ENCODE peak calls at places on chromosome 9, in five cellular contexts. S is transverse colon, Y is OCI-LY7, U is heart left ventricle, K is GM23338. A is an unnamed sample.

GRCh38 chr9:125556046-125556445 is 151.0 kb downstream of the MAPKAP1 start:
- DNase-seq in U (peak; percentile 44), Y (no peak), K (no peak), S (no peak), A (no peak)

GRCh38 chr9:3205421-3206095 is 320.2 kb downstream of the RFX3 start:
- DNase-seq in K (no peak), S (no peak), U (no peak), Y (no peak), A (no peak)

GRCh38 chr9:128685636-128686489 is 3.2 kb upstream of the SET start:
- DNase-seq in Y (peak; percentile 53), K (no peak), U (no peak), S (peak; percentile 68), A (peak; percentile 53)

GRCh38 chr9:112247090-112247489 is 72.0 kb upstream of the SUSD1 start:
- DNase-seq in K (no peak), S (no peak), Y (no peak), U (no peak), A (no peak)

GRCh38 chr9:18658764-18659705 is 185.1 kb downstream of the ADAMTSL1 start:
- DNase-seq in K (no peak), Y (no peak), U (no peak), S (no peak), A (no peak)

GRCh38 chr9:112764837-112765236 is 14.3 kb downstream of the SNX30 start:
- DNase-seq in Y (no peak), S (peak; percentile 52), K (peak; percentile 53), U (no peak), A (no peak)

GRCh38 chr9:131410051-131410491 is 16.2 kb downstream of the PRRC2B start:
- DNase-seq in S (no peak), U (no peak), K (no peak), Y (no peak), A (no peak)

GRCh38 chr9:93698140-93698908 is 121.9 kb downstream of the PHF2 start:
- DNase-seq in Y (no peak), S (no peak), K (no peak), U (no peak), A (no peak)

GRCh38 chr9:131714161-131714646 is 25.7 kb downstream of the RAPGEF1 start:
- DNase-seq in K (no peak), U (peak; percentile 82), Y (no peak), S (no peak), A (no peak)

GRCh38 chr9:3528466-3528865 is 2.7 kb upstream of the RFX3 start:
- DNase-seq in K (no peak), U (no peak), Y (peak; percentile 30), S (no peak), A (no peak)

GRCh38 chr9:20044686-20045085 is 255.8 kb upstream of the SLC24A2 start:
- DNase-seq in K (no peak), S (no peak), U (no peak), Y (no peak), A (no peak)

GRCh38 chr9:38087934-38088925 is 19.2 kb upstream of the SHB start:
- DNase-seq in U (peak; percentile 79), K (peak; percentile 72), Y (peak; percentile 54), S (peak; percentile 82), A (peak; percentile 86)

GRCh38 chr9:20988916-20989315 is 42.5 kb downstream of the HACD4 start:
- DNase-seq in K (no peak), S (no peak), Y (no peak), U (no peak), A (no peak)

GRCh38 chr9:111633389-111633736 is 2.2 kb downstream of the DNAJC25 start:
- DNase-seq in K (no peak), Y (no peak), U (no peak), S (no peak), A (no peak)

GRCh38 chr9:118318770-118319443 is 614.7 kb downstream of the TLR4 start:
- DNase-seq in S (no peak), Y (no peak), K (no peak), U (peak; percentile 55), A (peak; percentile 89)

GRCh38 chr9:119273325-119273904 is 95.8 kb downstream of the BRINP1 start:
- DNase-seq in K (no peak), S (no peak), Y (no peak), U (no peak), A (no peak)

GRCh38 chr9:12718482-12719026 is 25.4 kb downstream of the TYRP1 start:
- DNase-seq in Y (no peak), S (no peak), U (peak; percentile 20), K (peak; percentile 87), A (no peak)

GRCh38 chr9:81562221-81563019 is 126.9 kb downstream of the TLE1 start:
- DNase-seq in U (peak; percentile 46), S (no peak), K (no peak), Y (no peak), A (peak; percentile 92)

GRCh38 chr9:122126340-122127333 is 32.9 kb downstream of the NDUFA8 start:
- DNase-seq in Y (no peak), U (no peak), K (peak; percentile 86), S (no peak), A (no peak)

GRCh38 chr9:105146677-105147076 is 97.8 kb upstream of the SLC44A1 start:
- DNase-seq in U (no peak), K (no peak), Y (no peak), S (no peak), A (no peak)

GRCh38 chr9:132753593-132753880 is 83.3 kb downstream of the GTF3C4 start:
- DNase-seq in Y (no peak), K (no peak), U (no peak), S (no peak), A (peak; percentile 65)

GRCh38 chr9:137434498-137435380 is 6.4 kb downstream of the ENTPD8 start:
- DNase-seq in Y (no peak), K (no peak), U (peak; percentile 24), S (no peak), A (peak; percentile 81)

GRCh38 chr9:5041390-5042115 is 56.5 kb downstream of the JAK2 start:
- DNase-seq in U (peak; percentile 19), Y (no peak), K (no peak), S (no peak), A (peak; percentile 45)

GRCh38 chr9:83307051-83307724 is 231.0 kb downstream of the FRMD3 start:
- DNase-seq in U (no peak), S (no peak), Y (no peak), K (no peak), A (no peak)

GRCh38 chr9:96758845-96759673 is 18.8 kb downstream of the ZNF510 start:
- DNase-seq in U (no peak), K (peak; percentile 22), S (no peak), Y (no peak), A (no peak)

GRCh38 chr9:1042466-1042865 is 7.7 kb upstream of the DMRT2 start:
- DNase-seq in S (peak; percentile 34), Y (no peak), K (peak; percentile 78), U (no peak), A (no peak)

GRCh38 chr9:38687389-38687842 is 32.5 kb downstream of the FAM240B start:
- DNase-seq in S (peak; percentile 82), U (peak; percentile 67), Y (no peak), K (peak; percentile 46), A (peak; percentile 88)

GRCh38 chr9:12684923-12685468 is 8.2 kb upstream of the TYRP1 start:
- DNase-seq in K (no peak), S (no peak), Y (no peak), U (no peak), A (no peak)

GRCh38 chr9:129352157-129352870 is 174.3 kb upstream of the IER5L start:
- DNase-seq in K (peak; percentile 88), U (no peak), Y (no peak), S (no peak), A (peak; percentile 84)

GRCh38 chr9:129414377-129415021 is 206.4 kb downstream of the C9orf50 start:
- DNase-seq in S (peak; percentile 45), K (peak; percentile 40), Y (peak; percentile 23), U (peak; percentile 62), A (peak; percentile 89)

GRCh38 chr9:86300701-86301100 is 18.4 kb upstream of the ISCA1 start:
- DNase-seq in S (no peak), U (no peak), Y (no peak), K (no peak), A (no peak)

GRCh38 chr9:137381501-137382443 is 41.2 kb downstream of the EXD3 start:
- DNase-seq in K (no peak), U (peak; percentile 13), Y (no peak), S (no peak), A (peak; percentile 68)

GRCh38 chr9:111842313-111842712 is 47.6 kb upstream of the SHOC1 start:
- DNase-seq in U (no peak), S (no peak), K (no peak), Y (no peak), A (no peak)

GRCh38 chr9:117315236-117315635 is 99.6 kb downstream of the ASTN2 start:
- DNase-seq in Y (no peak), K (no peak), U (no peak), S (no peak), A (no peak)

GRCh38 chr9:100087218-100087617 is 11.6 kb downstream of the ERP44 start:
- DNase-seq in K (no peak), U (no peak), Y (peak; percentile 64), S (no peak), A (no peak)
- H3K4me1 ChIP-seq in K (peaks cover 23% of the 10 kb centered on the region), U (peaks cover 41% of the 10 kb centered on the region), Y (peaks cover 95% of the 10 kb centered on the region), S (no peaks in the 10 kb centered on the region), A (no peaks in the 10 kb centered on the region)

GRCh38 chr9:127676636-127677035 is 30.2 kb upstream of the CFAP157 start:
- DNase-seq in Y (no peak), S (no peak), U (no peak), K (no peak), A (no peak)

GRCh38 chr9:127680226-127680625 is 26.6 kb upstream of the CFAP157 start:
- DNase-seq in S (no peak), U (no peak), K (no peak), Y (no peak), A (no peak)

GRCh38 chr9:127680846-127681245 is 25.9 kb upstream of the CFAP157 start:
- DNase-seq in S (no peak), U (no peak), Y (no peak), K (no peak), A (no peak)

GRCh38 chr9:127682351-127683136 is 24.2 kb upstream of the CFAP157 start:
- DNase-seq in U (no peak), S (no peak), Y (no peak), K (no peak), A (no peak)

GRCh38 chr9:127679506-127679905 is 27.3 kb upstream of the CFAP157 start:
- DNase-seq in Y (no peak), S (no peak), K (no peak), U (no peak), A (no peak)
- H3K36me3 ChIP-seq in Y (no peaks in the 10 kb centered on the region), S (no peaks in the 10 kb centered on the region), K (peaks cover 5% of the 10 kb centered on the region), U (peaks cover 99% of the 10 kb centered on the region), A (peaks cover 22% of the 10 kb centered on the region)

DNA sequence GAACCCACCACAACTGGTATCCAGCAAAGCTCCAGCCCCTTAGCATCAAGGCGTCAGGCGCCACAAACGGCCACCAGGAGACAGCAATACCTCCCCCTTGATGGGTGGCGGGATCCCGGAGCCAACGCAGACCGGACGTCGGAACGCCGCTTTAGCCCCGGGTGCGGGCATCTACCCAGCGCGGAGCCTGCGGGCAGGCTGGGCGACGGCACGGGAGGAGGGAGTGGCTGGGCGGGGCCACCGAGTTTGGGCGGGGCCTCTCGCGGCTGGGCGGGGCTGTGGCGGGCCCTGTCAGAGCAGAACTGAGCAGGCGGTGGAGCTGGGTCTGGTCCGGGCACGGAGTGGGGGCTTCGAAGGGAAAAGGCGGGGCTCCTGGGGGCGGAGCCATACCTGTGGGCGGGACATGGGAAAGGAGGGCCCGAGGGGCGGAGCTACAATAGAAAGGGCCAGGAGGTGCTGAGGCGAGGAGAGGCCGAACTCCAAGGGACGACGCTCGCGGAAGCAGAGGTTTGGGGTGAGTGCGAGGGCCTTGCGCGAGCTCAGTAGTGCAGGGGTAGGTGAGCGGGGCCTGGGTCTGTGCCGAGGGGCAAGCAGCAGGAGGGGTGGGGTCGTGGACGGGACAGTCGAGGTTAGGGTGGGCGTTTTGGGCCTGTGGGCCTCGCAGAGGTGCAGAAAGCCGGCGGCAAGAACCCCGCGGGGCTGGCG is 40.2 kb upstream of the GARNL3 start:
- DNase-seq in U (peak; percentile 95), Y (peak; percentile 96), K (peak; percentile 98), S (peak; percentile 94), A (peak; percentile 98)
- TF ChIP-seq CTCF in U (no peak), Y (no peak), K (no peak), S (peak; percentile 37), A (no peak)

GRCh38 chr9:95063300-95063699 is 254.2 kb downstream of the FANCC start:
- DNase-seq in S (no peak), Y (no peak), U (no peak), K (no peak), A (no peak)
- H3K4me1 ChIP-seq in S (peaks cover 17% of the 10 kb centered on the region), Y (no peaks in the 10 kb centered on the region), U (peaks cover 100% of the 10 kb centered on the region), K (peaks cover 2% of the 10 kb centered on the region), A (peaks cover 48% of the 10 kb centered on the region)

A was measured in kidney.